ENCODE peak calls at places on chromosomes 13 and 19, in four cellular contexts. B, T, O and R are unnamed samples.

GRCh38 chr19:29804493-29804892 is 7.3 kb upstream of the CCNE1 start:
- DNase-seq in B (no peak), T (no peak), O (no peak), R (no peak)

GRCh38 chr13:36837354-36838092 is 18.5 kb downstream of the RFXAP start:
- DNase-seq in B (no peak), T (no peak), O (peak; percentile 41), R (no peak)

GRCh38 chr13:52164989-52165388 is 5.6 kb upstream of the NEK3 start:
- DNase-seq in B (no peak), T (no peak), O (no peak), R (no peak)

GRCh38 chr19:18791315-18791678 is 192 bp upstream of the COMP start:
- DNase-seq in B (no peak), T (no peak), O (no peak), R (no peak)

GRCh38 chr13:39016789-39017188 is 21.1 kb downstream of the PROSER1 start:
- DNase-seq in B (no peak), T (no peak), O (no peak), R (no peak)

GRCh38 chr13:80742027-80742426 is 401.1 kb upstream of the SPRY2 start:
- DNase-seq in B (no peak), T (no peak), O (no peak), R (no peak)

GRCh38 chr13:40764587-40765403 is 6.2 kb downstream of the MRPS31 start:
- DNase-seq in B (peak; percentile 64), T (no peak), O (no peak), R (no peak)

GRCh38 chr19:16529466-16530144 is 12.6 kb downstream of the CHERP start:
- DNase-seq in B (no peak), T (no peak), O (no peak), R (peak; percentile 52)

GRCh38 chr13:22828081-22828480 is 352.7 kb upstream of the SGCG start:
- DNase-seq in B (no peak), T (no peak), O (no peak), R (no peak)

GRCh38 chr13:19673473-19674430 is 40.3 kb downstream of the MPHOSPH8 start:
- DNase-seq in B (no peak), T (no peak), O (no peak), R (no peak)

GRCh38 chr13:92735909-92736308 is 490.7 kb upstream of the GPC6 start:
- DNase-seq in B (no peak), T (no peak), O (no peak), R (no peak)

GRCh38 chr19:29806098-29806866 is 5.5 kb upstream of the CCNE1 start:
- DNase-seq in B (no peak), T (peak; percentile 67), O (peak; percentile 72), R (no peak)

GRCh38 chr13:80664930-80665329 is 324.0 kb upstream of the SPRY2 start:
- DNase-seq in B (no peak), T (no peak), O (no peak), R (no peak)

GRCh38 chr19:31496076-31496475 is 146.8 kb upstream of the TSHZ3 start:
- DNase-seq in B (no peak), T (no peak), O (no peak), R (no peak)

GRCh38 chr13:92716749-92717148 is 509.9 kb upstream of the GPC6 start:
- DNase-seq in B (no peak), T (no peak), O (no peak), R (no peak)

GRCh38 chr19:45972081-45972943 is 1.4 kb downstream of the NOVA2 start:
- DNase-seq in B (no peak), T (peak; percentile 21), O (peak; percentile 45), R (no peak)

GRCh38 chr13:106381083-106381482 is 154.4 kb downstream of the EFNB2 start:
- DNase-seq in B (no peak), T (no peak), O (no peak), R (no peak)

GRCh38 chr13:86563308-86563707 is 764.1 kb upstream of the SLITRK6 start:
- DNase-seq in B (no peak), T (no peak), O (no peak), R (no peak)

GRCh38 chr13:73677041-73677589 is 457.1 kb downstream of the KLF12 start:
- DNase-seq in B (no peak), T (no peak), O (no peak), R (no peak)

GRCh38 chr19:33214621-33215020 is 11.0 kb downstream of the SLC7A10 start:
- DNase-seq in B (no peak), T (no peak), O (no peak), R (no peak)

GRCh38 chr19:49752701-49753100 is 10.4 kb downstream of the TSKS start:
- DNase-seq in B (no peak), T (no peak), O (no peak), R (no peak)

GRCh38 chr13:37295573-37295972 is 190.1 kb upstream of the CSNK1A1L start:
- DNase-seq in B (no peak), T (no peak), O (no peak), R (no peak)

GRCh38 chr19:53158119-53158656 is 665 bp downstream of the ZNF347 start:
- DNase-seq in B (peak; percentile 29), T (peak; percentile 32), O (peak; percentile 42), R (peak; percentile 64)

GRCh38 chr19:41934849-41935374 is 6.7 kb upstream of the ERFL start:
- DNase-seq in B (peak; percentile 67), T (peak; percentile 56), O (peak; percentile 58), R (no peak)

GRCh38 chr19:5075603-5076002 is 106.7 kb downstream of the KDM4B start:
- DNase-seq in B (no peak), T (no peak), O (no peak), R (no peak)

GRCh38 chr13:60363288-60363687 is 33.7 kb upstream of the TDRD3 start:
- DNase-seq in B (no peak), T (no peak), O (no peak), R (no peak)
- H3K36me3 ChIP-seq in B (no peaks in the 10 kb centered on the region), T (no peaks in the 10 kb centered on the region), O (no peaks in the 10 kb centered on the region), R (no peaks in the 10 kb centered on the region)

GRCh38 chr19:35673121-35673804 is 6.9 kb downstream of the UPK1A start:
- DNase-seq in B (peak; percentile 50), T (peak; percentile 33), O (peak; percentile 54), R (no peak)
- H3K4me3 ChIP-seq in B (no peak overlapping the region), T (peak overlapping the region; percentile 57), O (peak overlapping the region; percentile 52), R (peak overlapping the region; percentile 38)

GRCh38 chr19:2273356-2274184 is 8.4 kb downstream of the PEAK3 start:
- DNase-seq in B (peak; percentile 77), T (peak; percentile 78), O (peak; percentile 78), R (peak; percentile 82)

GRCh38 chr19:2274185-2274711 is 7.7 kb downstream of the PEAK3 start:
- DNase-seq in B (no peak), T (no peak), O (no peak), R (peak; percentile 62)

GRCh38 chr19:2275588-2276428 is 6.2 kb downstream of the PEAK3 start:
- DNase-seq in B (no peak), T (peak; percentile 60), O (no peak), R (peak; percentile 66)

GRCh38 chr19:2276429-2276989 is 5.5 kb downstream of the PEAK3 start:
- DNase-seq in B (no peak), T (no peak), O (no peak), R (no peak)

GRCh38 chr19:2274937-2275535 is 6.9 kb downstream of the PEAK3 start:
- DNase-seq in B (peak; percentile 62), T (peak; percentile 64), O (peak; percentile 79), R (peak; percentile 78)
- H3K36me3 ChIP-seq in B (peaks cover 2% of the 10 kb centered on the region), T (peaks cover 26% of the 10 kb centered on the region), O (no peaks in the 10 kb centered on the region), R (peaks cover 23% of the 10 kb centered on the region)

GRCh38 chr19:1276620-1277007 is 1.3 kb downstream of the FAM174C start:
- DNase-seq in B (no peak), T (no peak), O (no peak), R (no peak)
- H3K4me3 ChIP-seq in B (no peak overlapping the region), T (peak overlapping the region; percentile 86), O (peak overlapping the region; percentile 79), R (peak overlapping the region; percentile 57)